ENCODE peak calls at places on chromosome 7, in nine cellular contexts. Z is neural progenitor cell, I is OCI-LY7, L is PC-3, F is hepatocyte, B is SK-N-SH, Q is HCT116, O is GM23338, E is MM.1S. U is an unnamed sample. For H3K4me1, the result is how much of the 10 kb centered on the place peaks cover.

GRCh38 chr7:3109516-3109915 is 65.8 kb upstream of the CARD11 start:
- DNase-seq in L (no peak), I (no peak), O (no peak), F (no peak), Z (no peak), E (no peak), B (no peak), Q (no peak), U (no peak)

GRCh38 chr7:112205348-112206237 is 606 bp downstream of the DOCK4 start:
- DNase-seq in F (peak), L (peak), Z (peak), E (peak), B (peak), I (peak), O (peak), Q (peak), U (peak)

GRCh38 chr7:41161188-41161587 is 541.7 kb downstream of the INHBA start:
- DNase-seq in Q (no peak), F (no peak), B (no peak), O (no peak), Z (no peak), L (no peak), E (no peak), I (no peak), U (no peak)

GRCh38 chr7:155700847-155701246 is 56.4 kb downstream of the RBM33 start:
- DNase-seq in B (no peak), F (no peak), L (no peak), E (no peak), Z (no peak), Q (no peak), O (no peak), I (no peak), U (no peak)

GRCh38 chr7:69880848-69881247 is 282.6 kb downstream of the AUTS2 start:
- DNase-seq in B (peak), Q (no peak), F (no peak), I (peak), L (no peak), O (no peak), Z (no peak), E (no peak), U (no peak)

GRCh38 chr7:75611557-75612178 is 119.5 kb downstream of the SPDYE5 start:
- DNase-seq in F (no peak), O (peak), Q (no peak), B (no peak), I (no peak), Z (peak), E (no peak), L (no peak), U (no peak)

GRCh38 chr7:100132697-100133137 is 6.0 kb downstream of the MBLAC1 start:
- DNase-seq in Q (no peak), L (peak), I (peak), F (peak), Z (peak), E (peak), B (peak), O (peak), U (peak)

GRCh38 chr7:139930286-139930965 is 101.4 kb downstream of the TBXAS1 start:
- DNase-seq in O (no peak), Z (no peak), L (no peak), E (no peak), I (no peak), Q (no peak), B (no peak), F (no peak), U (no peak)

GRCh38 chr7:24042028-24042427 is 242.0 kb upstream of the NPY start:
- DNase-seq in Z (no peak), E (no peak), I (no peak), Q (no peak), L (no peak), O (no peak), F (no peak), B (no peak), U (no peak)

GRCh38 chr7:29401827-29402226 is 161.8 kb upstream of the PRR15 start:
- DNase-seq in E (no peak), I (no peak), B (no peak), Q (no peak), Z (peak), L (no peak), O (no peak), F (no peak), U (no peak)

GRCh38 chr7:113918946-113919345 is at the start of gene PPP1R3A:
- DNase-seq in I (no peak), B (no peak), Z (no peak), L (no peak), E (no peak), O (peak), Q (no peak), F (no peak), U (no peak)

DNA sequence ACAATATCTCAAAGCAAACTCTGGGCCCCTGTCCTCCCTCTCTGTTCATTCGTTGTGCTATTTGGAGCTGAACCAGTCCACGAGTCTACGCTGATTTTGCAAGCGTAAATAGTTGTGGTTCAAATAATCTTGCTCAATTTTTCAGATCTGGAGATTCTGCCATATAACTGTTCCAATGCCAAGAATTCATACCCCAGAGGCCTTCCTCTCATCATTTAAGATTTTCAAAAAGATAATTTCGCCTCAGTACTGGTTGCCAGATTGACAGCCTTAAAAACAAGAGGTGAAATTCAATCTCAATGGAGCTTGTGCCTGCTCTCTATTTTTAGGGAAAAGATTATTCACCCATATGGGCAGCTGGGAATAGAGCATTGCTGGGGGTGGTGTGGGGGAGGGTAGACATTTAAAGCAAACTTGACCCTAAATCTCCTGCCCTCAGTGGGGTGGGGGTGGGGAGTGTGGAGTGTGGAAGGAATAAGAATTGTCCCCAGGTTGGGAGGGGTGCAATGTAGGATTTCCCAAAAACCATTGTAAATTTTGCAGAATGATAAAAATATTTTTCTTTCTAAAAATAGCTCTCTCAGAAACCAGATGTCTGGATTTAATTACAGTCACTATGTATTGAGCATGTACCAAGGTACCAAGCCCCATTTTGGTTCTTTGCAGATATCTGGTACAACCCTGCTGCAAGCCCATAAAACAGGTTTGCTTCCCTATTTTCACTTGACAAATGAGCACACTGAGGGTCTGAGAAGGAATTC is 104.7 kb upstream of the EEPD1 start:
- DNase-seq in B (peak), I (no peak), Q (no peak), O (no peak), L (peak), Z (no peak), F (no peak), E (no peak), U (peak)
- H3K4me1 ChIP-seq in B (under half), I (under half), Q (under half), O (under half), L (under half), Z (under half), F (under half), E (under half), U (under half)

GRCh38 chr7:108073305-108074070 is 56.7 kb downstream of the LAMB4 start:
- DNase-seq in L (no peak), O (no peak), Z (no peak), Q (no peak), E (no peak), F (no peak), I (no peak), B (no peak), U (no peak)
- TF ChIP-seq EZH2phosphoT487 in L (no peak), O (no peak), Z (no peak), Q (no peak), E (no peak), F (no peak), I (no peak), B (no peak), U (no peak)

DNA sequence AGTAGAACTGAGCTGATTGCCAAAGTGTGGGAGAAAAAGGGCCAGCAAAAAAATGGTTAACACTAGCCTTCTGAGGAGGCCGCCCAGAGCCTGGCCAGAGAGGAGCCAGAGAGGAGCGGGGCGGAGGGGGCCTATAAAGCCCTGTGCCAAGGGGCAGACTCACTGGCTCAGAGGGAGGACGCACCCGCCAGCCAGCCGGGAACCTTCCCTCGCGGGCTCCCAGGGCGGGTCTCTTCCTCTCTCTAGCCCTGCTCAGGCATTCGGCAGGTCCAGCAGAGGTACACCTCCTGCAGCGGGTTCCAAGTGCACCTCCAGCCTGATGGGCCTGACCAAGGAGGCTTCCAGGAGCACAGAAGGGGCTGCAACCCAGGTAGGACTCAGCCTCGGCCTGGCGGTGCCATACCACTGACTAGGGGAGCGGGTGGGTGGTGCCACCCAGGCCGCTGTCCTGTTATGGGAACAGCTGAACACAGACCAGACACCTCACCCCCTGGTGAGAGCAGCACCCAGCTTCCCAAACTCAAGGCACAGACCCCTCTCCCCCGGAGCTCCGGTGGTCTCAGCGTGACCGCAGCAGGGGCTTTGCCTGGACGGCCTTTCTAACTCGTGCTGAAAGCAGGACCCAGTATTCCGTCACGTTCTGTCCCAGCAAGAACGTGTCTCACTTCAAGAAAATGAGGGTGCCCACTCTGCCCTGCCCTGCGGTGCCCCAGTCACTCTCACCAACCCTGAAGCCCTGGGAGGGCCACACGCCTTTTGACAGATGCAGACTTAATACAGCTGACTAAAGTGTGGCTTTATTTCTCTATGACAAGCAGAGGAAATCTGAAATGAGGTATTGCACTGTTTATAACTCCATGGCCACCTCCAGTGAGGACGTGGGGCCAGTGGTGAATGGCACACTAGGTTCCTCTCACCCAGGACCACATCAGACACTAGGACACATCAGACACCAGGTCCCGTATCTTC is at the start of gene GPER1:
- DNase-seq in O (peak), B (peak), F (peak), Q (peak), L (peak), Z (peak), I (peak), E (no peak), U (peak)
- H3K27ac ChIP-seq in O (no peak), B (peak), F (peak), Q (peak), L (peak), Z (no peak), I (peak), E (no peak), U (peak)

DNA sequence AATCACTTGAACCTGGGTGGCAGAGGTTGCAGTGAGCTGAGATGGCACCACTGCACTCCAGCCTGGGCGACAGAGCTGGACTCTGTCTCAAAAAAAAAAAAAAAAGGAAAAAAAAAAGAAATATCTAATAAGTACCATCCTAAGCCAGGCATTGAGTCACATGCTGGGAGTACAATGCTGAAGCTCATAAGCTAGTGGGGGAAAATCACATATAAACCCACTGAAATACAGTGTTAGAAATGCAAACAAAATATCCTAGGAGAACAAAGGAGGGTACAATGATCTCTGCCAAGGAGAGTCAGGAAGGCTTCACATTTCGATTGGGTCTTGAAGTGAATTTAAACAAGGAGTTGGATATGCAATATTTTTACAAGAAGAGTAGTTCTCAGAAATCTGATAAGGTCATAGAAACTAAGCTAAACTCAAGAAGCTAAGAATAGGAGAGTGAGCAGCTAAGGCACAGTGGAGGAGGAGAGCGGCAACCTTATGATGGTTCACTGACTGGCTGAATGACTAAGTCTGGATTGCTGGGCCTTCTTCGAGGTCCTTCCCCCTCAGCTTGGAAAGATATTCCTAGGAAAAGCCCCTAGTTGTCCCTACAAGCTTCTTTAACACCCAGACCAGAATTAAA is 115.5 kb downstream of the PHTF2 start:
- DNase-seq in E (no peak), L (no peak), O (no peak), B (no peak), F (no peak), Z (no peak), I (no peak), Q (no peak), U (no peak)
- H3K4me1 ChIP-seq in E (under half), L (under half), O (under half), B (under half), F (under half), Z (under half), I (half or more), Q (under half), U (under half)

GRCh38 chr7:121945066-121945848 is 72.3 kb downstream of the PTPRZ1 start:
- DNase-seq in B (no peak), F (no peak), Q (no peak), O (no peak), L (peak), Z (no peak), I (no peak), E (no peak), U (no peak)

GRCh38 chr7:121938429-121938996 is 65.6 kb downstream of the PTPRZ1 start:
- DNase-seq in Q (no peak), E (no peak), B (no peak), I (no peak), F (no peak), O (peak), L (no peak), Z (no peak), U (no peak)

GRCh38 chr7:121945849-121946238 is 72.9 kb downstream of the PTPRZ1 start:
- DNase-seq in F (no peak), E (no peak), O (no peak), Z (no peak), L (no peak), I (no peak), B (no peak), Q (no peak), U (no peak)

GRCh38 chr7:121940907-121941306 is 67.9 kb downstream of the PTPRZ1 start:
- DNase-seq in L (no peak), O (no peak), I (no peak), B (no peak), E (no peak), Z (no peak), F (no peak), Q (no peak), U (no peak)

GRCh38 chr7:121941836-121942235 is 68.9 kb downstream of the PTPRZ1 start:
- DNase-seq in L (no peak), F (no peak), I (no peak), B (no peak), E (no peak), Q (no peak), O (no peak), Z (no peak), U (no peak)
- TF ChIP-seq EZH2phosphoT487 in L (no peak), F (no peak), I (no peak), B (no peak), E (no peak), Q (no peak), O (no peak), Z (no peak), U (no peak)

GRCh38 chr7:151634643-151635042 is 114.9 kb upstream of the RHEB start:
- DNase-seq in E (no peak), B (no peak), F (no peak), Q (no peak), L (no peak), Z (no peak), O (no peak), I (no peak), U (no peak)

GRCh38 chr7:151631149-151631967 is 111.7 kb upstream of the RHEB start:
- DNase-seq in B (no peak), Q (no peak), E (peak), Z (peak), O (peak), I (peak), L (peak), F (no peak), U (peak)

GRCh38 chr7:151632750-151633515 is 113.2 kb upstream of the RHEB start:
- DNase-seq in O (peak), L (peak), B (no peak), I (peak), Z (peak), F (peak), Q (no peak), E (peak), U (peak)

GRCh38 chr7:151631968-151632749 is 112.5 kb upstream of the RHEB start:
- DNase-seq in L (peak), F (peak), Q (no peak), E (peak), I (peak), O (peak), Z (peak), B (peak), U (peak)

DNA sequence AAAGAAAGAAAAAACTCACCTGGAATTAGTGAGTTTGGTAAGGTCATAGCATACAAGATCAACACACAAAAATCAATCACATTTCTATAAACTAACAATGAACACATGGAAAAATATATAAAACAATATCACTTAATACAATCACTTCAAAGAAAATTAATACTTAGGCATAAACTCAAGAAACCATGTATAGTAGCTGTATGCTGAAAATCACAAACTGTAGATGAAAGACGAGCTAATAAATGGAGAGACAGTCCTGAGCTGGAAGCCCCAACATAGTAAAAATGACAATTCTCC is 113.8 kb upstream of the RHEB start:
- DNase-seq in F (no peak), Q (no peak), Z (no peak), L (no peak), O (no peak), I (no peak), B (no peak), E (no peak), U (no peak)
- H3K27ac ChIP-seq in F (peak), Q (no peak), Z (no peak), L (no peak), O (no peak), I (no peak), B (no peak), E (peak), U (no peak)

DNA sequence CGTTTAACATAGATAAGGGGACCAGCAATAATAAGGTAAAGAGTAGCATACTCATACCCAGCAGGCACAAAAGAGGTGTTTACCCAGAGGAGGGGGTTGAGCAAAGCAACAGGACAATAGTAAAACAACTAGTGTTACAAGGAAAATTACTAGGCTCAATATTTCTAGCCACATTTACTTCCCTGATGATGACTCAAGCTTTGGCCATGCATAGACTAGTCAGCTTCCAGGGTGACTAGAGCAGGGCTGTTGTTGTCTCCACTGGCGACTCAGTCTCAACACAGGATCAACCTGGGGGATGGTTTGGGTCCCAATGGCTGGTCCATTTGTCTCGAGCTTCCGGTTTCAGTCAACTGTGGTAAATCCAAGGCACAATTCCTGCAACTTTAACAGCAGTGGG is 217.7 kb upstream of the KCND2 start:
- DNase-seq in L (peak), B (no peak), E (no peak), F (no peak), I (no peak), O (no peak), Q (peak), Z (no peak), U (peak)
- H3K4me1 ChIP-seq in L (under half), B (under half), E (under half), F (under half), I (under half), O (under half), Q (under half), Z (under half), U (under half)